ENCODE peak calls at places on chromosome 1, in nine cellular contexts. D, Q, I, K, M, J, C, Y and G are unnamed samples.

GRCh38 chr1:147651466-147651865 is 18.9 kb downstream of the ACP6 start:
- DNase-seq in I (no peak), K (no peak), D (no peak), J (no peak), C (no peak), Q (no peak), Y (no peak), M (no peak), G (no peak)

GRCh38 chr1:182527680-182528079 is 61.4 kb downstream of the RNASEL start:
- DNase-seq in Q (peak), C (no peak), M (no peak), Y (peak), D (no peak), K (no peak), I (no peak), J (no peak), G (no peak)

GRCh38 chr1:214570442-214570841 is 19.0 kb upstream of the PTPN14 start:
- DNase-seq in J (no peak), I (no peak), D (no peak), C (no peak), K (no peak), Y (no peak), Q (no peak), M (no peak), G (no peak)

GRCh38 chr1:12424793-12425192 is 193.2 kb downstream of the DHRS3 start:
- DNase-seq in J (no peak), K (no peak), I (no peak), C (no peak), Q (no peak), D (no peak), M (no peak), Y (no peak), G (no peak)

GRCh38 chr1:151502035-151502728 is 9.0 kb upstream of the CGN start:
- DNase-seq in Y (peak), M (no peak), Q (no peak), I (no peak), C (no peak), J (no peak), D (no peak), K (no peak), G (no peak)

GRCh38 chr1:7674972-7675371 is 96.1 kb upstream of the VAMP3 start:
- DNase-seq in D (no peak), C (no peak), M (no peak), Q (no peak), I (no peak), J (no peak), Y (no peak), K (peak), G (no peak)

GRCh38 chr1:89631756-89632155 is 1.2 kb upstream of the LRRC8C start:
- DNase-seq in D (no peak), I (no peak), K (no peak), Y (no peak), M (no peak), J (no peak), C (no peak), Q (no peak), G (no peak)

GRCh38 chr1:93244298-93245069 is 64.0 kb downstream of the CCDC18 start:
- DNase-seq in D (no peak), Q (no peak), C (no peak), K (no peak), Y (no peak), I (no peak), J (no peak), M (no peak), G (no peak)

GRCh38 chr1:109784551-109785252 is 21.0 kb upstream of the EPS8L3 start:
- DNase-seq in Q (no peak), Y (no peak), C (no peak), J (no peak), I (no peak), K (no peak), D (no peak), M (no peak), G (no peak)

GRCh38 chr1:162003061-162003824 is 20.4 kb downstream of the OLFML2B start:
- DNase-seq in Y (no peak), M (no peak), J (no peak), I (no peak), K (peak), D (no peak), Q (no peak), C (no peak), G (no peak)

GRCh38 chr1:183989078-183989577 is 48.4 kb downstream of the COLGALT2 start:
- DNase-seq in M (no peak), K (peak), J (no peak), Q (no peak), I (no peak), C (no peak), Y (peak), D (no peak), G (no peak)

GRCh38 chr1:35558374-35559316 is 1.0 kb downstream of the NCDN start:
- DNase-seq in J (no peak), C (no peak), K (no peak), Y (no peak), Q (peak), D (peak), M (no peak), I (no peak), G (no peak)

GRCh38 chr1:245860681-245861552 is 646.2 kb downstream of the SMYD3 start:
- DNase-seq in C (no peak), D (no peak), I (no peak), J (no peak), Y (no peak), M (no peak), K (no peak), Q (no peak), G (no peak)

GRCh38 chr1:72000809-72001208 is 281.5 kb downstream of the NEGR1 start:
- DNase-seq in Y (peak), K (no peak), D (no peak), Q (no peak), C (no peak), J (no peak), M (no peak), I (no peak), G (no peak)

GRCh38 chr1:15222653-15223303 is 24.2 kb upstream of the FHAD1 start:
- DNase-seq in J (no peak), Q (no peak), M (no peak), D (no peak), Y (no peak), I (no peak), C (no peak), K (no peak), G (no peak)

GRCh38 chr1:217315346-217315745 is 315.5 kb downstream of the GPATCH2 start:
- DNase-seq in K (no peak), M (no peak), D (no peak), J (no peak), C (no peak), I (no peak), Q (no peak), Y (no peak), G (no peak)

GRCh38 chr1:219676012-219676770 is 63.3 kb upstream of the ZC3H11B start:
- DNase-seq in Y (no peak), I (no peak), C (no peak), K (no peak), M (no peak), J (no peak), Q (peak), D (no peak), G (no peak)

GRCh38 chr1:47651311-47652089 is 213.7 kb downstream of the FOXD2 start:
- DNase-seq in Y (no peak), M (no peak), K (no peak), I (no peak), C (no peak), Q (no peak), J (no peak), D (no peak), G (no peak)

GRCh38 chr1:227315500-227316346 is 2.6 kb downstream of the CDC42BPA start:
- DNase-seq in J (no peak), D (no peak), I (no peak), C (no peak), K (no peak), Y (peak), M (no peak), Q (no peak), G (no peak)

GRCh38 chr1:6111571-6111970 is 65.9 kb downstream of the KCNAB2 start:
- DNase-seq in Q (no peak), Y (no peak), I (no peak), K (peak), M (no peak), D (no peak), J (no peak), C (no peak), G (no peak)

GRCh38 chr1:203093754-203094410 is 8.1 kb upstream of the MYOG start:
- DNase-seq in I (no peak), C (no peak), Y (no peak), J (no peak), K (no peak), M (no peak), D (no peak), Q (no peak), G (no peak)

GRCh38 chr1:25642710-25643109 is 26.1 kb downstream of the MAN1C1 start:
- DNase-seq in Q (peak), Y (no peak), J (peak), D (no peak), I (peak), K (peak), C (no peak), M (peak), G (no peak)

GRCh38 chr1:1167416-1168155 is 6.1 kb upstream of the TTLL10 start:
- DNase-seq in Q (no peak), M (no peak), D (no peak), J (no peak), I (no peak), K (peak), Y (no peak), C (no peak), G (no peak)

GRCh38 chr1:232629250-232630046 is 485 bp downstream of the SIPA1L2 start:
- DNase-seq in D (peak), Q (no peak), C (no peak), Y (no peak), K (peak), I (no peak), M (no peak), J (no peak), G (no peak)

GRCh38 chr1:203627819-203628184 is 1.2 kb downstream of the ATP2B4 start:
- DNase-seq in Q (peak), M (no peak), Y (peak), D (no peak), I (no peak), C (no peak), K (peak), J (no peak), G (no peak)

GRCh38 chr1:183094376-183094775 is 71.2 kb downstream of the LAMC1 start:
- DNase-seq in I (no peak), D (no peak), C (no peak), K (no peak), Y (no peak), M (no peak), J (no peak), Q (no peak), G (no peak)

GRCh38 chr1:7893529-7894180 is 40.8 kb upstream of the UTS2 start:
- DNase-seq in D (peak), J (no peak), Q (no peak), Y (no peak), M (no peak), K (peak), I (no peak), C (no peak), G (no peak)

GRCh38 chr1:63902844-63903589 is 129.2 kb downstream of the ROR1 start:
- DNase-seq in K (peak), I (no peak), D (no peak), C (no peak), J (no peak), M (no peak), Y (no peak), Q (no peak), G (no peak)

GRCh38 chr1:157240495-157241184 is 102.4 kb upstream of the ETV3 start:
- DNase-seq in Y (no peak), D (no peak), M (no peak), J (no peak), Q (no peak), C (no peak), I (no peak), K (no peak), G (no peak)

GRCh38 chr1:111141245-111141644 is 1.2 kb downstream of the CEPT1 start:
- DNase-seq in C (no peak), I (no peak), K (no peak), Q (no peak), J (no peak), D (no peak), M (no peak), Y (no peak), G (no peak)

GRCh38 chr1:230087034-230087721 is 20.1 kb downstream of the GALNT2 start:
- DNase-seq in M (no peak), K (no peak), Y (peak), Q (no peak), D (no peak), C (no peak), I (no peak), J (no peak), G (no peak)

GRCh38 chr1:7060826-7061225 is 275.6 kb downstream of the CAMTA1 start:
- DNase-seq in I (no peak), C (no peak), D (no peak), Y (no peak), M (no peak), K (no peak), Q (no peak), J (no peak), G (no peak)

GRCh38 chr1:202107801-202108731 is 14.7 kb upstream of the GPR37L1 start:
- DNase-seq in M (no peak), Y (no peak), I (no peak), C (no peak), K (no peak), Q (no peak), J (no peak), D (no peak), G (no peak)